ENCODE peak calls at places on chromosomes 1 and 21, in six cellular contexts. U is Caco-2; W is CD4-positive, alpha-beta memory T cell; V is vagina; L is psoas muscle; I is heart left ventricle. X is an unnamed sample. For H3K27me3 and H3K36me3, the result is how much of the 10 kb centered on the place peaks cover.

GRCh38 chr1:41400235-41400634 is 39.0 kb downstream of the FOXO6 start:
- DNase-seq in U (no peak), W (no peak), V (no peak), L (no peak), I (no peak), X (no peak)

GRCh38 chr1:30683699-30684098 is 39.7 kb downstream of the MATN1 start:
- DNase-seq in U (no peak), W (no peak), V (no peak), L (peak), I (peak), X (no peak)

GRCh38 chr1:53678948-53679825 is 59.8 kb downstream of the GLIS1 start:
- DNase-seq in U (no peak), W (no peak), V (no peak), L (no peak), I (no peak), X (no peak)

GRCh38 chr1:10778640-10779039 is 17.8 kb downstream of the CASZ1 start:
- DNase-seq in U (no peak), W (no peak), V (no peak), L (no peak), I (no peak), X (no peak)

GRCh38 chr1:3651939-3652537 is at the start of gene TP73:
- DNase-seq in U (peak), W (no peak), V (no peak), L (no peak), I (no peak), X (peak)

GRCh38 chr1:33875857-33876256 is 12.0 kb downstream of the HMGB4 start:
- DNase-seq in U (no peak), W (no peak), V (no peak), L (no peak), I (no peak), X (no peak)

GRCh38 chr1:220272047-220272840 is at the start of gene RAB3GAP2:
- DNase-seq in U (peak), W (peak), V (peak), L (peak), I (peak), X (peak)

GRCh38 chr1:29672955-29673507 is 436.7 kb downstream of the PTPRU start:
- DNase-seq in U (no peak), W (no peak), V (peak), L (no peak), I (no peak), X (no peak)

GRCh38 chr21:26847951-26848350 is 2.7 kb upstream of the ADAMTS1 start:
- DNase-seq in U (no peak), W (no peak), V (no peak), L (no peak), I (no peak), X (no peak)

GRCh38 chr1:161910516-161911077 is 113.1 kb downstream of the OLFML2B start:
- DNase-seq in U (no peak), W (no peak), V (no peak), L (no peak), I (no peak), X (no peak)

GRCh38 chr1:154400381-154400801 is 4.8 kb upstream of the IL6R start:
- DNase-seq in U (no peak), W (no peak), V (no peak), L (no peak), I (no peak), X (no peak)

GRCh38 chr21:35254006-35254751 is 205.1 kb upstream of the RUNX1 start:
- DNase-seq in U (no peak), W (no peak), V (peak), L (peak), I (no peak), X (no peak)

GRCh38 chr1:31183927-31184554 is 55.6 kb downstream of the NKAIN1 start:
- DNase-seq in U (peak), W (no peak), V (no peak), L (no peak), I (no peak), X (no peak)

GRCh38 chr1:8816306-8816705 is 1.1 kb downstream of the RERE start:
- DNase-seq in U (no peak), W (no peak), V (no peak), L (no peak), I (no peak), X (peak)

GRCh38 chr1:90919900-90920299 is 101.9 kb downstream of the ZNF644 start:
- DNase-seq in U (no peak), W (no peak), V (no peak), L (no peak), I (no peak), X (no peak)

GRCh38 chr1:207309775-207310273 is 11.7 kb upstream of the CD55 start:
- DNase-seq in U (no peak), W (no peak), V (no peak), L (peak), I (no peak), X (no peak)

GRCh38 chr1:229620876-229621275 is 5.0 kb downstream of the TAF5L start:
- DNase-seq in U (no peak), W (no peak), V (no peak), L (no peak), I (no peak), X (no peak)

GRCh38 chr1:28926629-28927441 is 12.5 kb downstream of the EPB41 start:
- DNase-seq in U (no peak), W (peak), V (no peak), L (no peak), I (no peak), X (peak)

GRCh38 chr1:95381980-95382379 is 148.0 kb downstream of the RWDD3 start:
- DNase-seq in U (no peak), W (no peak), V (no peak), L (no peak), I (no peak), X (no peak)

GRCh38 chr1:226149806-226150205 is 36.7 kb downstream of the ACBD3 start:
- DNase-seq in U (peak), W (no peak), V (no peak), L (no peak), I (no peak), X (no peak)

GRCh38 chr1:8155528-8156186 is 129.5 kb upstream of the ERRFI1 start:
- DNase-seq in U (peak), W (no peak), V (no peak), L (no peak), I (no peak), X (no peak)

DNA sequence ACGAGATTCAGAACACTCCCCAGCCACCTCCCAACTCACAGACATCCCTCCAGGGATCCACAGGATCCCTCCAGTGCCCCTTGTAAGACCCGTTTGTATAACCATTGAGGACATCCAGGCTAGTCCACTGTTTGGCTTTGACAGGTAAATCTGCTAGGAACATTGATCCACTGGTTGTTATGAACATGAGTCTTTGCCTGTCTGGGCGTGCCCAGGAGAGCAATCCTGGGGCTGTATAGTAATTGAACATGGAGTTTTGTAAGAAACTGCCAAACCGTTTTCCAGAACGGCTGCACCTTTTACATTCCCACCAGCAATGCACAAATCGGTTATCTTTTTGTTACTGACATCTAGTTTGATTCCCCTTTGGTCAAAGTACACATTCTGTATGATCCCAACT is 88.8 kb downstream of the WDR4 start:
- DNase-seq in U (no peak), W (no peak), V (no peak), L (no peak), I (no peak), X (no peak)
- H3K27me3 ChIP-seq in U (under half), W (under half), V (under half), L (under half), I (under half), X (under half)

GRCh38 chr1:24841593-24841992 is 88.5 kb downstream of the RUNX3 start:
- DNase-seq in U (no peak), W (no peak), V (no peak), L (no peak), I (no peak), X (no peak)
- H3K36me3 ChIP-seq in U (under half), W (under half), V (under half), L (under half), I (under half), X (under half)

GRCh38 chr1:22055463-22055862 is 3.0 kb downstream of the CDC42 start:
- DNase-seq in U (no peak), W (no peak), V (no peak), L (no peak), I (no peak), X (no peak)
- H3K4me3 ChIP-seq in U (no peak), W (peak), V (no peak), L (peak), I (peak), X (peak)

GRCh38 chr1:180259431-180260338 is 29.6 kb downstream of the LHX4 start:
- DNase-seq in U (no peak), W (no peak), V (no peak), L (peak), I (no peak), X (no peak)

GRCh38 chr1:180262628-180263488 is 32.8 kb downstream of the LHX4 start:
- DNase-seq in U (no peak), W (no peak), V (no peak), L (no peak), I (no peak), X (no peak)

GRCh38 chr1:180260541-180260940 is 30.5 kb downstream of the LHX4 start:
- DNase-seq in U (no peak), W (no peak), V (no peak), L (peak), I (no peak), X (no peak)

GRCh38 chr1:180261524-180262160 is 31.6 kb downstream of the LHX4 start:
- DNase-seq in U (no peak), W (no peak), V (no peak), L (no peak), I (no peak), X (no peak)

DNA sequence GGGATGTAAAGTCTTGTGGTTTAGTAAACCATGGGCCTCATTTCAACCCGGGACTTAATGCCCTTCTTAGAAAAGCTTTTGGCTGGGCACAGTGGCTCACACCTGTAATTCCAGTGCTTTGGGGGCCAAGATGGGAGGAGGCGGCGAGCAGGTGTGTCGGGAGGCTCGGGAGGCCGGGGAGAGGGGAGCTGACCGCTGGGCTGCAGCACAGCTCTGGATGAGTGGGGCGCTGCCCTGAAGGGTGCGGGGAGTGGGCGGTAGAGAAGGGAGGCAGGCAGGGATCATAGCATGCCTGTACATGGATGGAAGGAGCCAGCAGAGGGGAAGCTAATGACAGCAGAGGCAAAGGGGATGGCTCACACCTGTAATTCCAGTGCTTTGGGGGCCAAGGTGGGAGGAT is 31.0 kb downstream of the LHX4 start:
- DNase-seq in U (no peak), W (no peak), V (no peak), L (peak), I (no peak), X (no peak)
- H3K27me3 ChIP-seq in U (under half), W (under half), V (under half), L (under half), I (under half), X (under half)

GRCh38 chr1:201807958-201808632 is 20.9 kb upstream of the IPO9 start:
- DNase-seq in U (no peak), W (no peak), V (no peak), L (peak), I (peak), X (no peak)
- H3K36me3 ChIP-seq in U (under half), W (under half), V (under half), L (under half), I (half or more), X (under half)

DNA sequence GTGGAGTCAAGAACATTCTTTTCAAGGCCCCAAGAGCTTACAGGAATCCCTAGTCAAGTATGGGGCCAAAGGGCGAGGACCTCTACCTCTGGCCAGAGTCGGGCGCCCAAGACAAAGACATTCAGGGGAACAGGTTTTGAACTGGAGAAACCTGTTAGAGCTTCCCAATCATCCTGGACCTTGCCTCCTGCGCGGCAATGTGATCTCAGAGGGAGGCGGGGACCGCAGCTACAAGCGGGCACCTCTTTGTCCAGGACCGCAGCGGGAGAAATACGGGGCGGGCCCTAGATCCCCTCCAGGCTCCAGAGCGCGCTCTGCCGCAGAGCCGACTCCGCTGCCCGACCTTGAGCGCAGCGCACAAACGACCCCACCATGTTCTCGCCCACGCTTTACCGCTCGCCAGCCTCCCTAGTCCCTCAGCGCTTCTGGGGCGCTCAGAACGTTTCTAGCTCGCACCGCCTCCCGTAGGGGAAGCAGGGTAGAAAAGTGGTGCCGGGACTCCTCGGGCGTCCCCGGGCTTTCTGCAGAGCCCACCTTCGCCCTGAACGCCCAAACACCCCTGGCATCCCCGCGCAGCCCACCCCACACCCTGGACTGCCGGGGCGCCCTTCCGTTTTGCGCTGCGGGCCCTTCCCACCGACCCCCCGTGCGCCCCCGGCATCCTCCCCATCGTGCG is 28.1 kb downstream of the RABIF start:
- DNase-seq in U (peak), W (no peak), V (no peak), L (peak), I (peak), X (peak)
- H3K4me3 ChIP-seq in U (peak), W (peak), V (peak), L (peak), I (peak), X (peak)

X was measured in GM06990.